ENCODE peak calls at places on chromosomes 6 and 20, in ten cellular contexts. Y is GM04504; T is B cell; S is substantia nigra; A is epithelial cell of esophagus; H is activated T-cell treated with anti-CD3 and anti-CD28 coated beads, Interleukin-2, amount 50 U/mL, for 4 hours; Q is ureter; M is NCI-H1105 treated with DMSO at 0.1 percent for 48 hours; Z is kidney; J is COR-L47. P is an unnamed sample.
A peak's percentile ranks its signal among the peaks of the same experiment; 100 is the strongest.

GRCh38 chr6:111173946-111174345 is 86.6 kb downstream of the SLC16A10 start:
- DNase-seq in Y (no peak), T (no peak), S (no peak), A (no peak), H (no peak), Q (no peak), M (no peak), Z (no peak), J (no peak), P (no peak)

GRCh38 chr6:32192608-32193039 is at the start of gene GPSM3:
- DNase-seq in Y (no peak), T (peak; percentile 72), S (no peak), A (peak; percentile 19), H (peak; percentile 25), Q (peak; percentile 75), M (no peak), Z (peak; percentile 87), J (peak; percentile 11), P (no peak)

GRCh38 chr6:156131221-156131903 is 645.8 kb upstream of the ARID1B start:
- DNase-seq in Y (no peak), T (peak; percentile 47), S (no peak), A (no peak), H (no peak), Q (no peak), M (no peak), Z (no peak), J (no peak), P (no peak)

GRCh38 chr20:46084805-46085792 is 4.7 kb downstream of the NCOA5 start:
- DNase-seq in Y (no peak), T (no peak), S (no peak), A (peak; percentile 43), H (no peak), Q (no peak), M (peak; percentile 67), Z (no peak), J (peak; percentile 60), P (peak; percentile 66)

GRCh38 chr20:33518071-33518470 is 28.2 kb downstream of the CBFA2T2 start:
- DNase-seq in Y (peak; percentile 57), T (no peak), S (no peak), A (peak; percentile 80), H (no peak), Q (no peak), M (no peak), Z (no peak), J (no peak), P (no peak)

GRCh38 chr20:61448396-61448795 is 196.3 kb downstream of the CDH4 start:
- DNase-seq in Y (no peak), T (no peak), S (no peak), A (no peak), H (no peak), Q (no peak), M (no peak), Z (no peak), J (no peak), P (no peak)

GRCh38 chr6:12114055-12114503 is 102.0 kb downstream of the HIVEP1 start:
- DNase-seq in Y (no peak), T (peak; percentile 62), S (no peak), A (no peak), H (no peak), Q (no peak), M (no peak), Z (no peak), J (no peak), P (no peak)

GRCh38 chr6:15109338-15110090 is 136.4 kb upstream of the JARID2 start:
- DNase-seq in Y (no peak), T (no peak), S (no peak), A (no peak), H (no peak), Q (no peak), M (no peak), Z (no peak), J (no peak), P (no peak)

GRCh38 chr20:17570347-17571152 is 675 bp downstream of the DSTN start:
- DNase-seq in Y (no peak), T (no peak), S (peak; percentile 38), A (peak; percentile 34), H (no peak), Q (peak; percentile 64), M (peak; percentile 58), Z (no peak), J (peak; percentile 52), P (no peak)

GRCh38 chr6:48474764-48475674 is 364.0 kb upstream of the PTCHD4 start:
- DNase-seq in Y (no peak), T (no peak), S (no peak), A (peak; percentile 83), H (no peak), Q (no peak), M (no peak), Z (no peak), J (no peak), P (no peak)

GRCh38 chr6:20906938-20907337 is 372.7 kb downstream of the CDKAL1 start:
- DNase-seq in Y (peak; percentile 28), T (no peak), S (no peak), A (peak; percentile 92), H (no peak), Q (no peak), M (no peak), Z (no peak), J (no peak), P (no peak)

GRCh38 chr20:51749674-51750036 is 18.5 kb downstream of the ATP9A start:
- DNase-seq in Y (no peak), T (no peak), S (no peak), A (peak; percentile 66), H (no peak), Q (no peak), M (no peak), Z (no peak), J (no peak), P (no peak)

GRCh38 chr20:58852559-58853271 is at the start of gene GNAS:
- DNase-seq in Y (no peak), T (peak; percentile 54), S (peak; percentile 30), A (peak; percentile 73), H (peak; percentile 39), Q (no peak), M (peak; percentile 40), Z (peak; percentile 77), J (no peak), P (no peak)

GRCh38 chr6:10518461-10519216 is 2.5 kb upstream of the GCNT2 start:
- DNase-seq in Y (no peak), T (no peak), S (no peak), A (peak; percentile 86), H (no peak), Q (no peak), M (no peak), Z (no peak), J (no peak), P (no peak)

GRCh38 chr6:157438611-157439109 is 57.7 kb downstream of the ZDHHC14 start:
- DNase-seq in Y (no peak), T (no peak), S (no peak), A (no peak), H (no peak), Q (no peak), M (no peak), Z (no peak), J (no peak), P (no peak)

GRCh38 chr20:11867286-11867921 is 50.3 kb upstream of the BTBD3 start:
- DNase-seq in Y (no peak), T (no peak), S (no peak), A (peak; percentile 50), H (no peak), Q (no peak), M (no peak), Z (no peak), J (no peak), P (no peak)

GRCh38 chr20:39702716-39703349 is 740.7 kb downstream of the DHX35 start:
- DNase-seq in Y (no peak), T (no peak), S (no peak), A (no peak), H (no peak), Q (no peak), M (no peak), Z (no peak), J (no peak), P (no peak)

GRCh38 chr6:125524356-125524755 is 222.6 kb upstream of the HDDC2 start:
- DNase-seq in Y (no peak), T (no peak), S (no peak), A (no peak), H (no peak), Q (no peak), M (no peak), Z (no peak), J (no peak), P (no peak)

GRCh38 chr6:72621243-72622093 is at the start of gene KCNQ5:
- DNase-seq in Y (no peak), T (peak; percentile 40), S (no peak), A (peak; percentile 20), H (peak; percentile 12), Q (no peak), M (no peak), Z (peak; percentile 75), J (no peak), P (no peak)

GRCh38 chr20:58651548-58651822 is 402 bp downstream of the STX16 start:
- DNase-seq in Y (no peak), T (no peak), S (peak; percentile 70), A (no peak), H (no peak), Q (peak; percentile 51), M (peak; percentile 41), Z (no peak), J (no peak), P (no peak)

GRCh38 chr6:127459231-127459641 is at the start of gene KIAA0408:
- DNase-seq in Y (no peak), T (no peak), S (no peak), A (peak; percentile 30), H (no peak), Q (peak; percentile 62), M (no peak), Z (peak; percentile 49), J (no peak), P (no peak)

GRCh38 chr20:47551841-47552240 is 50.2 kb downstream of the NCOA3 start:
- DNase-seq in Y (no peak), T (no peak), S (no peak), A (no peak), H (no peak), Q (no peak), M (peak; percentile 75), Z (no peak), J (peak; percentile 51), P (peak; percentile 13)